ENCODE peak calls at places on chromosome 1, in five cellular contexts. A, P, B, X and H are unnamed samples.

GRCh38 chr1:13513063-13513884 is 529 bp downstream of the LRRC38 start:
- DNase-seq in P (no peak), B (no peak), A (no peak), X (no peak), H (no peak)

GRCh38 chr1:220768127-220768601 is 18.5 kb upstream of the MTARC1 start:
- DNase-seq in X (no peak), P (no peak), A (peak), B (no peak), H (no peak)

GRCh38 chr1:187032982-187033705 is 204.4 kb downstream of the PLA2G4A start:
- DNase-seq in X (no peak), B (no peak), A (no peak), P (no peak), H (no peak)

GRCh38 chr1:176469450-176469985 is 6.5 kb downstream of the PAPPA2 start:
- DNase-seq in P (no peak), B (no peak), A (no peak), X (no peak), H (peak)

GRCh38 chr1:192867180-192867579 is 58.3 kb downstream of the RGS2 start:
- DNase-seq in P (no peak), X (no peak), B (no peak), A (no peak), H (no peak)

GRCh38 chr1:42148166-42148565 is 5.0 kb upstream of the GUCA2B start:
- DNase-seq in B (no peak), X (no peak), P (no peak), A (no peak), H (no peak)

GRCh38 chr1:216691710-216692109 is 31.5 kb downstream of the ESRRG start:
- DNase-seq in A (no peak), X (no peak), P (no peak), B (no peak), H (no peak)

GRCh38 chr1:44089371-44090070 is 29.1 kb upstream of the KLF17 start:
- DNase-seq in B (no peak), X (no peak), P (no peak), A (no peak), H (peak)

GRCh38 chr1:107419003-107419402 is 278.2 kb downstream of the NTNG1 start:
- DNase-seq in P (no peak), A (no peak), B (no peak), X (no peak), H (no peak)